ENCODE peak calls at places on chromosomes 12 and 14, in ten cellular contexts. D is cardiac muscle cell; Q is brain microvascular endothelial cell; N is Panc1; G is kidney; P is upper lobe of left lung; E is CD4-positive, alpha-beta memory T cell; U is foreskin keratinocyte; A is neural progenitor cell; Y is mammary epithelial cell. V is an unnamed sample.
A peak's percentile ranks its signal among the peaks of the same experiment; 100 is the strongest.

GRCh38 chr12:107033758-107034739 is 47.1 kb upstream of the MTERF2 start:
- DNase-seq in D (no peak), Q (no peak), N (no peak), G (no peak), P (no peak), E (no peak), U (no peak), A (no peak), Y (no peak), V (no peak)

GRCh38 chr14:35394326-35394725 is 10.2 kb downstream of the NFKBIA start:
- DNase-seq in D (no peak), Q (no peak), N (no peak), G (no peak), P (no peak), E (no peak), U (no peak), A (no peak), Y (no peak), V (no peak)

GRCh38 chr14:103418508-103418818 is 33.2 kb downstream of the MARK3 start:
- DNase-seq in D (no peak), Q (peak; percentile 66), N (no peak), G (no peak), P (no peak), E (no peak), U (no peak), A (no peak), Y (peak; percentile 50), V (no peak)

GRCh38 chr12:52521581-52522266 is 1.5 kb upstream of the KRT5 start:
- DNase-seq in D (no peak), Q (peak; percentile 42), N (no peak), G (no peak), P (no peak), E (no peak), U (peak; percentile 95), A (no peak), Y (peak; percentile 93), V (no peak)

GRCh38 chr14:64604854-64605253 is 55.1 kb downstream of the PPP1R36 start:
- DNase-seq in D (no peak), Q (no peak), N (no peak), G (no peak), P (no peak), E (no peak), U (peak; percentile 99), A (no peak), Y (peak; percentile 57), V (no peak)

GRCh38 chr12:128807161-128807724 is 16.5 kb downstream of the SLC15A4 start:
- DNase-seq in D (no peak), Q (no peak), N (no peak), G (no peak), P (no peak), E (no peak), U (no peak), A (no peak), Y (no peak), V (no peak)

GRCh38 chr14:75383721-75384120 is 44.1 kb upstream of the JDP2 start:
- DNase-seq in D (no peak), Q (no peak), N (no peak), G (no peak), P (no peak), E (no peak), U (no peak), A (no peak), Y (no peak), V (no peak)

GRCh38 chr14:99425272-99425681 is 55.4 kb downstream of the SETD3 start:
- DNase-seq in D (no peak), Q (no peak), N (no peak), G (peak; percentile 82), P (peak; percentile 75), E (no peak), U (peak; percentile 10), A (no peak), Y (peak; percentile 20), V (no peak)

GRCh38 chr14:39939023-39939422 is 506.8 kb upstream of the FBXO33 start:
- DNase-seq in D (no peak), Q (no peak), N (no peak), G (no peak), P (no peak), E (no peak), U (no peak), A (no peak), Y (no peak), V (no peak)

GRCh38 chr14:64942531-64943111 is at the start of gene GPX2:
- DNase-seq in D (no peak), Q (no peak), N (no peak), G (peak; percentile 66), P (peak; percentile 15), E (no peak), U (peak; percentile 56), A (no peak), Y (peak; percentile 66), V (no peak)

GRCh38 chr14:67413806-67414769 is 2.1 kb upstream of the PLEK2 start:
- DNase-seq in D (no peak), Q (peak; percentile 85), N (no peak), G (no peak), P (no peak), E (no peak), U (peak; percentile 95), A (no peak), Y (peak; percentile 96), V (no peak)

GRCh38 chr14:77469041-77469440 is 11.1 kb downstream of the AHSA1 start:
- DNase-seq in D (no peak), Q (no peak), N (no peak), G (no peak), P (no peak), E (no peak), U (no peak), A (no peak), Y (no peak), V (no peak)

GRCh38 chr14:31206536-31207286 is 882 bp downstream of the HECTD1 start:
- DNase-seq in D (peak; percentile 49), Q (peak; percentile 1), N (no peak), G (peak; percentile 83), P (peak; percentile 90), E (peak; percentile 65), U (no peak), A (peak; percentile 43), Y (no peak), V (peak; percentile 56)

GRCh38 chr14:52063107-52063506 is 5.8 kb downstream of the NID2 start:
- DNase-seq in D (peak; percentile 84), Q (no peak), N (no peak), G (no peak), P (no peak), E (no peak), U (no peak), A (no peak), Y (no peak), V (no peak)

GRCh38 chr14:52060080-52060479 is 8.8 kb downstream of the NID2 start:
- DNase-seq in D (no peak), Q (no peak), N (no peak), G (no peak), P (no peak), E (no peak), U (no peak), A (no peak), Y (no peak), V (no peak)

GRCh38 chr14:52061890-52062289 is 7.0 kb downstream of the NID2 start:
- DNase-seq in D (no peak), Q (no peak), N (no peak), G (no peak), P (no peak), E (no peak), U (no peak), A (no peak), Y (no peak), V (no peak)

GRCh38 chr14:52059614-52060013 is 9.2 kb downstream of the NID2 start:
- DNase-seq in D (no peak), Q (no peak), N (no peak), G (no peak), P (no peak), E (no peak), U (no peak), A (no peak), Y (no peak), V (no peak)

DNA sequence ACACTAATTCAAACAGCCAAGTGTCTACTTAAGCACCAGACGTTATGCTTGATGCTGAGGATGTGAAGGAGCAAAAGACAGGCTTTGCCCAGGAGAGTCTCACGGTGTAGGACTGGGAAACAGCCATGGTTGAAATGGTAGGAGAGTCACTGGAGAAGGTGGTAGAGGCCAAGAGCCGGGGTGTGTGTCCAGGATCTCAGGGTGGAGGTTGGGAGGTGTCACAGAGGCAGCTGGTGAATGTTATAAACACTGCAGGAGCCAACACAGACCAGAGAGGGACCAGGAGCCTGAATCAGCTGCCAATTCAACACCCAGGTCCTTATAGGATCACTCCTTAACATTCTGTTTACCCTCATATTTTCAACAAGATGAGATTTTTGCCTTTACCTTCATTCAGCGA is 7.5 kb downstream of the NID2 start:
- DNase-seq in D (peak; percentile 73), Q (no peak), N (no peak), G (no peak), P (no peak), E (no peak), U (no peak), A (no peak), Y (no peak), V (no peak)
- H3K27ac ChIP-seq in D (peak overlapping the region; percentile 93), Q (no peak overlapping the region), N (no peak overlapping the region), G (no peak overlapping the region), P (no peak overlapping the region), E (no peak overlapping the region), U (no peak overlapping the region), A (no peak overlapping the region), Y (no peak overlapping the region), V (no peak overlapping the region)

DNA sequence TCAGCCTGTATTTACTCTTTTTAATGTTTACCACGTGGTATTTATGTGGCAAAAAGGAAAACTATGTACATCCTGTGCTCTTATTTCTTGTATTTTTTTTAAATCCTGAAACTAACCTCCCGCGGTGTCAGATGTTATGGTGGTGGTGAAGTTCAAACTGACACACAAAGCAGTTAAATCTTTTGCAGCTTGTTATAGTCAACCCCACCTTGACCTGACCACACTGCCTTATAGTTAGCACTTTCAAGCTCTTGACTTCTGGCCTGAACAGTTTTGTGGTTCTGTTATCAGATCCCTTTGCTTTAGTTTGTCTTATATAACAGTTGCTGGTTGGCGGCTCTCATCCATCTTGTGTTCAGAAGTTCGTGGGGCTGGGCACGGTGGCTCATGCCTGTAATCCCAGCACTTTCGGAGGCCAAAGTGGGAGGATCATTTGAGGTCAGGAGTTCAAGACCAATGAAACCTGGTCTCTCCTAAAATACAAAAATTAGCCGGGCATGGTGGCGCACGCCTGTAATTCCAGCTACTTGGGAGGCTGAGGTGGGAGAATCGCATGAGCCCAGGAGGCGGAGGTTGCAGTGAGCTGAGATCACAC is 2.1 kb downstream of the UNG start:
- DNase-seq in D (no peak), Q (no peak), N (no peak), G (no peak), P (no peak), E (no peak), U (no peak), A (no peak), Y (no peak), V (no peak)
- H3K27ac ChIP-seq in D (peak overlapping the region; percentile 74), Q (no peak overlapping the region), N (peak overlapping the region; percentile 86), G (no peak overlapping the region), P (peak overlapping the region; percentile 87), E (peak overlapping the region; percentile 64), U (no peak overlapping the region), A (no peak overlapping the region), Y (no peak overlapping the region), V (no peak overlapping the region)

GRCh38 chr12:57216014-57216891 is at the start of gene NXPH4:
- DNase-seq in D (peak; percentile 45), Q (no peak), N (no peak), G (no peak), P (peak; percentile 94), E (peak; percentile 58), U (no peak), A (peak; percentile 70), Y (no peak), V (no peak)
- H3K27ac ChIP-seq in D (no peak within 1 kb of the TSS), Q (no peak within 1 kb of the TSS), N (no peak within 1 kb of the TSS), G (no peak within 1 kb of the TSS), P (no peak within 1 kb of the TSS), E (no peak within 1 kb of the TSS), U (no peak within 1 kb of the TSS), A (no peak within 1 kb of the TSS), Y (no peak within 1 kb of the TSS), V (no peak within 1 kb of the TSS)

GRCh38 chr12:76276499-76277151 is 71.6 kb downstream of the BBS10 start:
- DNase-seq in D (no peak), Q (no peak), N (no peak), G (no peak), P (no peak), E (no peak), U (no peak), A (no peak), Y (no peak), V (no peak)
- H3K27ac ChIP-seq in D (no peak overlapping the region), Q (no peak overlapping the region), N (no peak overlapping the region), G (no peak overlapping the region), P (no peak overlapping the region), E (no peak overlapping the region), U (no peak overlapping the region), A (no peak overlapping the region), Y (no peak overlapping the region), V (no peak overlapping the region)

V was measured in substantia nigra.